ENCODE peak calls at places on chromosomes 1 and 21, in seven cellular contexts. One of them, this sample, is unnamed.

GRCh38 chr1:227921461-227922185 is 26.1 kb downstream of the WNT9A start:
- DNase-seq in AG04450: no peak
- DNase-seq in cardiac muscle cell: no peak
- DNase-seq in brain microvascular endothelial cell: no peak
- DNase-seq in tibial artery: no peak
- DNase-seq in body of pancreas: no peak
- DNase-seq in Panc1: no peak
- DNase-seq in this sample: peak; percentile 6

GRCh38 chr1:178664278-178664677 is 60.8 kb upstream of the RALGPS2 start:
- DNase-seq in AG04450: no peak
- DNase-seq in tibial artery: no peak
- DNase-seq in Panc1: no peak
- DNase-seq in body of pancreas: no peak
- DNase-seq in cardiac muscle cell: no peak
- DNase-seq in brain microvascular endothelial cell: no peak
- DNase-seq in this sample: no peak

GRCh38 chr1:184695023-184695422 is 59.6 kb downstream of the EDEM3 start:
- DNase-seq in tibial artery: no peak
- DNase-seq in body of pancreas: no peak
- DNase-seq in brain microvascular endothelial cell: peak; percentile 22
- DNase-seq in cardiac muscle cell: no peak
- DNase-seq in Panc1: no peak
- DNase-seq in AG04450: no peak
- DNase-seq in this sample: no peak

GRCh38 chr1:205593532-205593931 is 38.3 kb downstream of the ELK4 start:
- DNase-seq in body of pancreas: no peak
- DNase-seq in cardiac muscle cell: no peak
- DNase-seq in brain microvascular endothelial cell: no peak
- DNase-seq in AG04450: no peak
- DNase-seq in tibial artery: no peak
- DNase-seq in Panc1: no peak
- DNase-seq in this sample: no peak

GRCh38 chr1:8782001-8782620 is 35.3 kb downstream of the RERE start:
- DNase-seq in tibial artery: no peak
- DNase-seq in Panc1: no peak
- DNase-seq in body of pancreas: no peak
- DNase-seq in brain microvascular endothelial cell: no peak
- DNase-seq in AG04450: no peak
- DNase-seq in cardiac muscle cell: no peak
- DNase-seq in this sample: no peak

GRCh38 chr1:180168786-180169640 is 14.3 kb downstream of the QSOX1 start:
- DNase-seq in body of pancreas: peak; percentile 74
- DNase-seq in brain microvascular endothelial cell: no peak
- DNase-seq in Panc1: no peak
- DNase-seq in cardiac muscle cell: peak; percentile 60
- DNase-seq in tibial artery: no peak
- DNase-seq in AG04450: no peak
- DNase-seq in this sample: peak; percentile 76

GRCh38 chr1:170063109-170063826 is 11.2 kb downstream of the KIFAP3 start:
- DNase-seq in Panc1: no peak
- DNase-seq in body of pancreas: no peak
- DNase-seq in tibial artery: no peak
- DNase-seq in AG04450: no peak
- DNase-seq in brain microvascular endothelial cell: peak; percentile 29
- DNase-seq in cardiac muscle cell: no peak
- DNase-seq in this sample: no peak

GRCh38 chr1:17012775-17013501 is 1.2 kb upstream of the ATP13A2 start:
- DNase-seq in cardiac muscle cell: no peak
- DNase-seq in Panc1: no peak
- DNase-seq in AG04450: no peak
- DNase-seq in brain microvascular endothelial cell: no peak
- DNase-seq in tibial artery: no peak
- DNase-seq in body of pancreas: peak; percentile 68
- DNase-seq in this sample: no peak

GRCh38 chr1:198833706-198834497 is 195.1 kb downstream of the PTPRC start:
- DNase-seq in tibial artery: no peak
- DNase-seq in body of pancreas: no peak
- DNase-seq in AG04450: no peak
- DNase-seq in brain microvascular endothelial cell: no peak
- DNase-seq in cardiac muscle cell: no peak
- DNase-seq in Panc1: no peak
- DNase-seq in this sample: no peak

GRCh38 chr1:245156041-245156735 is 1.4 kb downstream of the KIF26B start:
- DNase-seq in tibial artery: peak; percentile 62
- DNase-seq in body of pancreas: peak; percentile 88
- DNase-seq in brain microvascular endothelial cell: peak; percentile 71
- DNase-seq in AG04450: no peak
- DNase-seq in Panc1: peak; percentile 24
- DNase-seq in cardiac muscle cell: peak; percentile 91
- DNase-seq in this sample: peak; percentile 94

GRCh38 chr21:39088831-39089380 is 94.3 kb downstream of the PSMG1 start:
- DNase-seq in tibial artery: peak; percentile 40
- DNase-seq in cardiac muscle cell: no peak
- DNase-seq in Panc1: no peak
- DNase-seq in body of pancreas: no peak
- DNase-seq in brain microvascular endothelial cell: peak; percentile 58
- DNase-seq in AG04450: no peak
- DNase-seq in this sample: no peak

GRCh38 chr1:154306151-154306550 is 14.7 kb upstream of the AQP10 start:
- DNase-seq in cardiac muscle cell: no peak
- DNase-seq in brain microvascular endothelial cell: no peak
- DNase-seq in body of pancreas: no peak
- DNase-seq in AG04450: no peak
- DNase-seq in tibial artery: no peak
- DNase-seq in Panc1: no peak
- DNase-seq in this sample: no peak

GRCh38 chr1:75079535-75080290 is 54.5 kb upstream of the LHX8 start:
- DNase-seq in Panc1: no peak
- DNase-seq in brain microvascular endothelial cell: no peak
- DNase-seq in cardiac muscle cell: peak; percentile 17
- DNase-seq in tibial artery: no peak
- DNase-seq in body of pancreas: no peak
- DNase-seq in AG04450: no peak
- DNase-seq in this sample: peak; percentile 34

GRCh38 chr1:116415200-116415698 is 42.2 kb downstream of the ATP1A1 start:
- DNase-seq in AG04450: no peak
- DNase-seq in cardiac muscle cell: no peak
- DNase-seq in tibial artery: no peak
- DNase-seq in Panc1: no peak
- DNase-seq in body of pancreas: no peak
- DNase-seq in brain microvascular endothelial cell: no peak
- DNase-seq in this sample: no peak

GRCh38 chr1:99756598-99756997 is 9.8 kb downstream of the FRRS1 start:
- DNase-seq in body of pancreas: no peak
- DNase-seq in brain microvascular endothelial cell: peak; percentile 15
- DNase-seq in cardiac muscle cell: no peak
- DNase-seq in tibial artery: no peak
- DNase-seq in Panc1: no peak
- DNase-seq in AG04450: no peak
- DNase-seq in this sample: no peak

GRCh38 chr1:205444931-205445652 is 10.8 kb downstream of the BLACAT1 start:
- DNase-seq in body of pancreas: no peak
- DNase-seq in Panc1: no peak
- DNase-seq in tibial artery: no peak
- DNase-seq in cardiac muscle cell: peak; percentile 43
- DNase-seq in AG04450: no peak
- DNase-seq in brain microvascular endothelial cell: no peak
- DNase-seq in this sample: no peak

GRCh38 chr21:39373634-39374033 is 24.7 kb upstream of the HMGN1 start:
- DNase-seq in tibial artery: no peak
- DNase-seq in brain microvascular endothelial cell: peak; percentile 39
- DNase-seq in Panc1: no peak
- DNase-seq in cardiac muscle cell: peak; percentile 53
- DNase-seq in AG04450: no peak
- DNase-seq in body of pancreas: no peak
- DNase-seq in this sample: peak; percentile 36

GRCh38 chr1:99681583-99681982 is 35.7 kb downstream of the PALMD start:
- DNase-seq in tibial artery: no peak
- DNase-seq in body of pancreas: no peak
- DNase-seq in AG04450: no peak
- DNase-seq in cardiac muscle cell: no peak
- DNase-seq in Panc1: no peak
- DNase-seq in brain microvascular endothelial cell: peak; percentile 27
- DNase-seq in this sample: peak; percentile 70

GRCh38 chr1:199178646-199179045 is 539.8 kb downstream of the PTPRC start:
- DNase-seq in brain microvascular endothelial cell: no peak
- DNase-seq in AG04450: no peak
- DNase-seq in body of pancreas: no peak
- DNase-seq in tibial artery: no peak
- DNase-seq in cardiac muscle cell: no peak
- DNase-seq in Panc1: no peak
- DNase-seq in this sample: no peak

GRCh38 chr1:21165076-21165475 is 11.6 kb downstream of the EIF4G3 start:
- DNase-seq in cardiac muscle cell: no peak
- DNase-seq in tibial artery: no peak
- DNase-seq in Panc1: no peak
- DNase-seq in body of pancreas: no peak
- DNase-seq in brain microvascular endothelial cell: no peak
- DNase-seq in AG04450: no peak
- DNase-seq in this sample: no peak

DNA sequence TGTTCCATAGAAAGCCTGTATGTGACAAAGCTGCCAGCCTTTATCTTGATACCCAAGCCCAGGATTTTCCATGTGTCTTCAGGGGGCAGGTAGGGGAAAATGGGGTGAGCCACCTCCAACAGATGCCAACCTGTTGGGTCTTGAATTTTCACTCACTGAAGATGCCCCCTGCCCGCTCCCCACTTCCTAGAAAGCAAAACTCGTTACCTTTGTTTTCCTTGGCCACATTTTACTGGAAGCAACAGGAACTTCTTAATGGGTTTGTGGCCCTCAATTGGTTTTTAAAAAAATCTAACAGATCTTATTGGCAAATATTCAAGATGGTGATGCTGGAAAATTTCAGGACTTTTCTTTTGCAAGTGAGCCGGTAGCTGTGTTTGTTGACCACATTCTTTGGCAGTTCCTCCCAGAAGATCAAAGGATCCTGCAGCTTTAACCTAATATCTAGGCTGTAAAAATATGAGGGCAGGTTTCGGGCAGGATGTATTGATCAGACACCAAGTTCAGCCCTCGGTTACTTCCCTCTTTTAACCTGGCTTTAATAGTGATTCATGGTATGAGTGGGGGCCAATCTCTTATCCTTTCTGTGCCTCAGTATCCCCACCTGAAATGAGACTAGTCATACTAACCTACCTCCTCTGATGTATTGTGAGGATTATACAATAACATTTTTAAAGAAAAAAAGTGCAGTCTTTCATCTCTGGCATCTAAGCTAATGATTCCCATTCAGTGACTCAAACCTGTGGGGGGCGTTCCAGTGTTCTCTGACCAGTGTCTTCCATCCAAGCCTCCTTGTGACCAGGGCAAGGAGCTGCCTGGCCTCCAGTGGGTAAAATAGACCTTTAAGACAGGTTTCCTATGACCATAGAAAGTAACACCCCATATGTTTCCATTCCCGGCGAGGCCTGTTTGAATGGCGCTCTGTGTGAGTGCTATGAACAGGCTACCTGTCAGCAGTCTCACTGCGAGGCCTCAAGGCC is 21.3 kb upstream of the GNPAT start:
- DNase-seq in Panc1: no peak
- DNase-seq in AG04450: no peak
- DNase-seq in brain microvascular endothelial cell: no peak
- DNase-seq in tibial artery: no peak
- DNase-seq in cardiac muscle cell: no peak
- DNase-seq in body of pancreas: no peak
- DNase-seq in this sample: no peak
- H3K27me3 ChIP-seq in Panc1: no peaks in the 10 kb centered on the region
- H3K27me3 ChIP-seq in AG04450: peaks cover 20% of the 10 kb centered on the region
- H3K27me3 ChIP-seq in brain microvascular endothelial cell: peaks cover 2% of the 10 kb centered on the region
- H3K27me3 ChIP-seq in tibial artery: no peaks in the 10 kb centered on the region
- H3K27me3 ChIP-seq in cardiac muscle cell: peaks cover 40% of the 10 kb centered on the region
- H3K27me3 ChIP-seq in body of pancreas: no peaks in the 10 kb centered on the region
- H3K27me3 ChIP-seq in this sample: no peaks in the 10 kb centered on the region

DNA sequence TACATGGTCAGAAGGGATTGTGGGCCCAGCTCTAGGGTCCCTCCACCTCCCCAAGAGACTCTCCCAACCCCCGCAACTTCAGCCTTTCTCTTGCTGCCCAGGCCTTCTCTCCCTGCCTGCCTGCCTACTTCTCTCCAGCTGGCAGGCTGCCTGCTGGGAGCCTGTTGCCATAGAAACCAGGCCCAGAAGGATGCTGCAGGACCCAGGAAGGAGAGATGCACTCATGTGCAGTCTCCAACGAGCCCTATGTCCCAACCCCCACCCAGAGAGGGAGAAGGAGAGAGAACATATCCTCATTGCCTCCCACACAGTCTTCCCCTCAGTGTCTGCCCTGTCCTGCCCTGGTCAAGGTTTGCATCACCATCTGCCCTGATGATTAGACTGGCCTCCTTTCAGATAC is 10.8 kb upstream of the SMIM12 start:
- DNase-seq in AG04450: no peak
- DNase-seq in Panc1: no peak
- DNase-seq in body of pancreas: no peak
- DNase-seq in cardiac muscle cell: no peak
- DNase-seq in brain microvascular endothelial cell: no peak
- DNase-seq in tibial artery: no peak
- DNase-seq in this sample: no peak
- H3K27me3 ChIP-seq in AG04450: peaks cover 27% of the 10 kb centered on the region
- H3K27me3 ChIP-seq in Panc1: peaks cover 24% of the 10 kb centered on the region
- H3K27me3 ChIP-seq in body of pancreas: no peaks in the 10 kb centered on the region
- H3K27me3 ChIP-seq in cardiac muscle cell: peaks cover 24% of the 10 kb centered on the region
- H3K27me3 ChIP-seq in brain microvascular endothelial cell: peaks cover 11% of the 10 kb centered on the region
- H3K27me3 ChIP-seq in tibial artery: no peaks in the 10 kb centered on the region
- H3K27me3 ChIP-seq in this sample: no peaks in the 10 kb centered on the region

GRCh38 chr1:97651201-97651600 is 269.6 kb downstream of the DPYD start:
- DNase-seq in brain microvascular endothelial cell: no peak
- DNase-seq in AG04450: no peak
- DNase-seq in cardiac muscle cell: no peak
- DNase-seq in body of pancreas: no peak
- DNase-seq in tibial artery: no peak
- DNase-seq in Panc1: no peak
- DNase-seq in this sample: no peak
- H3K27me3 ChIP-seq in brain microvascular endothelial cell: no peaks in the 10 kb centered on the region
- H3K27me3 ChIP-seq in AG04450: no peaks in the 10 kb centered on the region
- H3K27me3 ChIP-seq in cardiac muscle cell: no peaks in the 10 kb centered on the region
- H3K27me3 ChIP-seq in body of pancreas: no peaks in the 10 kb centered on the region
- H3K27me3 ChIP-seq in tibial artery: no peaks in the 10 kb centered on the region
- H3K27me3 ChIP-seq in Panc1: no peaks in the 10 kb centered on the region
- H3K27me3 ChIP-seq in this sample: no peaks in the 10 kb centered on the region

GRCh38 chr1:24927886-24928630 is 2.0 kb downstream of the RUNX3 start:
- DNase-seq in cardiac muscle cell: no peak
- DNase-seq in body of pancreas: no peak
- DNase-seq in AG04450: no peak
- DNase-seq in brain microvascular endothelial cell: no peak
- DNase-seq in tibial artery: no peak
- DNase-seq in Panc1: no peak
- DNase-seq in this sample: no peak

GRCh38 chr1:24925963-24926362 is 4.1 kb downstream of the RUNX3 start:
- DNase-seq in tibial artery: no peak
- DNase-seq in AG04450: no peak
- DNase-seq in body of pancreas: no peak
- DNase-seq in brain microvascular endothelial cell: no peak
- DNase-seq in cardiac muscle cell: no peak
- DNase-seq in Panc1: no peak
- DNase-seq in this sample: no peak

GRCh38 chr1:24926596-24927249 is 3.4 kb downstream of the RUNX3 start:
- DNase-seq in body of pancreas: no peak
- DNase-seq in Panc1: no peak
- DNase-seq in brain microvascular endothelial cell: peak; percentile 43
- DNase-seq in tibial artery: no peak
- DNase-seq in cardiac muscle cell: peak; percentile 60
- DNase-seq in AG04450: no peak
- DNase-seq in this sample: no peak

GRCh38 chr1:24928631-24929090 is 1.4 kb downstream of the RUNX3 start:
- DNase-seq in Panc1: no peak
- DNase-seq in brain microvascular endothelial cell: no peak
- DNase-seq in AG04450: no peak
- DNase-seq in body of pancreas: no peak
- DNase-seq in cardiac muscle cell: no peak
- DNase-seq in tibial artery: no peak
- DNase-seq in this sample: no peak

GRCh38 chr1:24927473-24927872 is 2.6 kb downstream of the RUNX3 start:
- DNase-seq in cardiac muscle cell: no peak
- DNase-seq in tibial artery: no peak
- DNase-seq in AG04450: no peak
- DNase-seq in Panc1: no peak
- DNase-seq in brain microvascular endothelial cell: no peak
- DNase-seq in body of pancreas: no peak
- DNase-seq in this sample: no peak
- H3K27me3 ChIP-seq in cardiac muscle cell: peaks cover 81% of the 10 kb centered on the region
- H3K27me3 ChIP-seq in tibial artery: no peaks in the 10 kb centered on the region
- H3K27me3 ChIP-seq in AG04450: peaks cover 79% of the 10 kb centered on the region
- H3K27me3 ChIP-seq in Panc1: no peaks in the 10 kb centered on the region
- H3K27me3 ChIP-seq in brain microvascular endothelial cell: no peaks in the 10 kb centered on the region
- H3K27me3 ChIP-seq in body of pancreas: peaks cover 46% of the 10 kb centered on the region
- H3K27me3 ChIP-seq in this sample: peaks cover 77% of the 10 kb centered on the region